ENCODE peak calls at places on chromosome 14, in ten cellular contexts. T is thyroid gland; S is heart left ventricle; M is activated CD4-positive, alpha-beta T cell treated with anti-CD3 and anti-CD28 coated beads for 24 hours; X is stimulated activated CD4-positive, alpha-beta T cell treated with anti-CD3 and anti-CD28 coated beads, TNF-alpha, amount 100 ng/mL, for 4 hours; B is Kasumi-1; R is Caki2; L is ELR; K is SK-MEL-5; O is AG04449. F is an unnamed sample.

GRCh38 chr14:79424462-79424861 is 786.8 kb downstream of the DIO2 start:
- DNase-seq in T (no peak), X (no peak), L (no peak), M (no peak), B (no peak), O (no peak), K (no peak), R (no peak), S (no peak), F (no peak)

GRCh38 chr14:24674204-24674970 is 40.4 kb upstream of the GZMB start:
- DNase-seq in O (no peak), K (no peak), T (no peak), X (no peak), S (no peak), L (no peak), B (peak), M (no peak), R (no peak), F (peak)

GRCh38 chr14:67557656-67558055 is 24.6 kb downstream of the PLEKHH1 start:
- DNase-seq in K (no peak), S (no peak), X (no peak), L (no peak), M (no peak), R (no peak), O (no peak), B (no peak), T (no peak), F (no peak)

GRCh38 chr14:90403065-90403464 is 6.2 kb downstream of the CALM1 start:
- DNase-seq in S (no peak), B (no peak), M (no peak), T (no peak), X (no peak), R (no peak), L (no peak), O (no peak), K (no peak), F (no peak)

GRCh38 chr14:95564060-95564459 is 29.2 kb downstream of the GLRX5 start:
- DNase-seq in K (no peak), S (no peak), T (no peak), B (no peak), O (no peak), M (no peak), R (no peak), L (no peak), X (no peak), F (no peak)

GRCh38 chr14:101790232-101790631 is 28.7 kb downstream of the PPP2R5C start:
- DNase-seq in T (no peak), B (no peak), R (no peak), L (no peak), M (no peak), X (no peak), K (no peak), O (no peak), S (no peak), F (no peak)

GRCh38 chr14:94074534-94074933 is 6.5 kb downstream of the DDX24 start:
- DNase-seq in R (no peak), S (no peak), B (no peak), K (no peak), X (no peak), L (no peak), M (no peak), T (no peak), O (no peak), F (no peak)

GRCh38 chr14:76926521-76927251 is 100.5 kb downstream of the LRRC74A start:
- DNase-seq in O (no peak), M (peak), T (no peak), X (peak), K (no peak), R (no peak), S (peak), B (peak), L (peak), F (no peak)

GRCh38 chr14:90681889-90682429 is 134.3 kb downstream of the TTC7B start:
- DNase-seq in X (no peak), S (no peak), M (no peak), R (no peak), T (no peak), L (no peak), K (no peak), B (peak), O (no peak), F (no peak)

GRCh38 chr14:22658951-22659350 is 14.8 kb upstream of the OR6J1 start:
- DNase-seq in B (no peak), R (no peak), M (no peak), X (no peak), T (no peak), L (peak), K (no peak), S (no peak), O (no peak), F (no peak)

GRCh38 chr14:92704821-92705220 is 43.6 kb downstream of the LGMN start:
- DNase-seq in B (no peak), R (no peak), S (no peak), T (no peak), K (no peak), O (no peak), M (no peak), L (no peak), X (no peak), F (no peak)

GRCh38 chr14:57833304-57833703 is 32.6 kb downstream of the SLC35F4 start:
- DNase-seq in M (no peak), O (peak), R (peak), L (peak), X (no peak), B (no peak), S (no peak), K (no peak), T (peak), F (no peak)

GRCh38 chr14:52363969-52364368 is 49.9 kb downstream of the PTGER2 start:
- DNase-seq in K (no peak), R (no peak), T (no peak), O (no peak), B (no peak), L (no peak), S (no peak), M (no peak), X (no peak), F (no peak)

GRCh38 chr14:93977790-93978581 is 1.6 kb upstream of the ASB2 start:
- DNase-seq in S (no peak), X (peak), M (peak), R (no peak), B (no peak), K (no peak), L (no peak), O (no peak), T (no peak), F (no peak)

GRCh38 chr14:40099316-40099715 is 667.1 kb upstream of the FBXO33 start:
- DNase-seq in R (no peak), B (no peak), L (no peak), S (no peak), O (no peak), T (no peak), K (no peak), X (no peak), M (no peak), F (no peak)

GRCh38 chr14:81178063-81178462 is 42.7 kb downstream of the GTF2A1 start:
- DNase-seq in T (no peak), O (no peak), M (no peak), X (no peak), R (no peak), B (no peak), K (no peak), L (no peak), S (no peak), F (no peak)

GRCh38 chr14:90455100-90455571 is 58.3 kb downstream of the CALM1 start:
- DNase-seq in S (no peak), B (no peak), X (no peak), O (no peak), R (no peak), M (no peak), T (no peak), K (no peak), L (no peak), F (no peak)

GRCh38 chr14:20219033-20219432 is 4.5 kb upstream of the OR11H6 start:
- DNase-seq in X (no peak), R (no peak), L (no peak), B (no peak), S (no peak), M (no peak), K (no peak), T (no peak), O (no peak), F (no peak)

GRCh38 chr14:73491256-73491976 is 683 bp downstream of the RIOX1 start:
- DNase-seq in X (peak), K (peak), R (peak), T (peak), S (peak), L (peak), B (peak), M (peak), O (no peak), F (no peak)

GRCh38 chr14:76876076-76876475 is 49.9 kb downstream of the LRRC74A start:
- DNase-seq in K (peak), B (peak), L (peak), O (peak), R (peak), M (peak), T (peak), S (peak), X (no peak), F (no peak)

GRCh38 chr14:76051717-76052459 is 66.3 kb downstream of the IFT43 start:
- DNase-seq in R (no peak), O (no peak), M (no peak), T (no peak), S (no peak), B (no peak), L (no peak), K (no peak), X (no peak), F (no peak)

GRCh38 chr14:58587271-58587670 is 50.5 kb upstream of the DACT1 start:
- DNase-seq in K (peak), R (no peak), L (peak), X (no peak), S (no peak), B (no peak), M (no peak), O (peak), T (no peak), F (no peak)